ENCODE peak calls at places on chromosomes 7 and 10, in seven cellular contexts. P is ovary, F is AG04449, S is hepatocyte, H is neural progenitor cell, B is activated B cell treated with CpG ODN at 0.5 μM for 24 hours, T is psoas muscle. K is an unnamed sample.
A peak's percentile ranks its signal among the peaks of the same experiment; 100 is the strongest.

GRCh38 chr10:93593254-93593653 is 7.8 kb downstream of the RBP4 start:
- DNase-seq in S (no peak), F (no peak), T (no peak), H (no peak), B (no peak), P (no peak), K (no peak)

GRCh38 chr10:50375051-50375452 is 123.7 kb upstream of the ASAH2 start:
- DNase-seq in T (no peak), P (no peak), F (no peak), H (no peak), S (no peak), B (no peak), K (no peak)

GRCh38 chr10:131983780-131984179 is 2.1 kb upstream of the BNIP3 start:
- DNase-seq in P (no peak), F (peak; percentile 84), H (no peak), B (no peak), S (peak; percentile 57), T (no peak), K (no peak)

GRCh38 chr7:42605381-42605780 is 306.5 kb downstream of the C7orf25 start:
- DNase-seq in H (peak; percentile 15), P (no peak), F (no peak), T (no peak), S (no peak), B (no peak), K (no peak)

GRCh38 chr7:151384776-151385625 is 24.8 kb downstream of the WDR86 start:
- DNase-seq in T (peak; percentile 45), H (no peak), B (peak; percentile 8), P (no peak), F (no peak), S (no peak), K (no peak)

GRCh38 chr7:3195160-3195559 is 105.9 kb upstream of the SDK1 start:
- DNase-seq in S (no peak), T (no peak), B (no peak), P (no peak), F (no peak), H (no peak), K (no peak)

GRCh38 chr10:14358886-14359573 is 28.3 kb upstream of the FRMD4A start:
- DNase-seq in T (no peak), F (no peak), S (no peak), B (no peak), P (no peak), H (no peak), K (peak; percentile 13)

GRCh38 chr10:85100495-85100894 is 772.1 kb downstream of the CCSER2 start:
- DNase-seq in T (no peak), H (no peak), F (no peak), B (no peak), P (no peak), S (no peak), K (no peak)

GRCh38 chr10:33334839-33335549 is 527 bp upstream of the NRP1 start:
- DNase-seq in S (peak; percentile 89), F (no peak), T (peak; percentile 86), P (peak; percentile 82), B (no peak), H (peak; percentile 86), K (peak; percentile 82)

GRCh38 chr10:85612378-85612775 is 754.2 kb downstream of the GRID1 start:
- DNase-seq in S (no peak), P (no peak), T (no peak), F (no peak), B (no peak), H (no peak), K (no peak)

GRCh38 chr10:14839305-14839695 is 1.2 kb downstream of the HSPA14 start:
- DNase-seq in T (no peak), S (peak; percentile 29), B (no peak), F (no peak), H (peak; percentile 18), P (no peak), K (no peak)

GRCh38 chr10:72086466-72087391 is 1.6 kb downstream of the SPOCK2 start:
- DNase-seq in B (peak; percentile 55), T (peak; percentile 67), S (no peak), H (peak; percentile 75), P (no peak), F (no peak), K (no peak)
- TF ChIP-seq CTCF in B (no peak), T (no peak), S (no peak), H (peak; percentile 24), P (no peak), F (no peak), K (no peak)

GRCh38 chr10:123153486-123154091 is 613 bp upstream of the BUB3 start:
- DNase-seq in S (no peak), H (no peak), P (no peak), F (no peak), T (no peak), B (no peak), K (no peak)

GRCh38 chr10:123157210-123157609 is 3.0 kb downstream of the BUB3 start:
- DNase-seq in P (no peak), H (no peak), T (no peak), B (no peak), S (peak; percentile 32), F (no peak), K (no peak)

GRCh38 chr10:123156091-123156490 is 1.9 kb downstream of the BUB3 start:
- DNase-seq in P (no peak), T (no peak), F (no peak), H (no peak), S (no peak), B (no peak), K (no peak)

GRCh38 chr10:123154943-123155505 is 822 bp downstream of the BUB3 start:
- DNase-seq in H (no peak), S (peak; percentile 71), B (peak; percentile 63), F (no peak), P (no peak), T (no peak), K (no peak)

DNA sequence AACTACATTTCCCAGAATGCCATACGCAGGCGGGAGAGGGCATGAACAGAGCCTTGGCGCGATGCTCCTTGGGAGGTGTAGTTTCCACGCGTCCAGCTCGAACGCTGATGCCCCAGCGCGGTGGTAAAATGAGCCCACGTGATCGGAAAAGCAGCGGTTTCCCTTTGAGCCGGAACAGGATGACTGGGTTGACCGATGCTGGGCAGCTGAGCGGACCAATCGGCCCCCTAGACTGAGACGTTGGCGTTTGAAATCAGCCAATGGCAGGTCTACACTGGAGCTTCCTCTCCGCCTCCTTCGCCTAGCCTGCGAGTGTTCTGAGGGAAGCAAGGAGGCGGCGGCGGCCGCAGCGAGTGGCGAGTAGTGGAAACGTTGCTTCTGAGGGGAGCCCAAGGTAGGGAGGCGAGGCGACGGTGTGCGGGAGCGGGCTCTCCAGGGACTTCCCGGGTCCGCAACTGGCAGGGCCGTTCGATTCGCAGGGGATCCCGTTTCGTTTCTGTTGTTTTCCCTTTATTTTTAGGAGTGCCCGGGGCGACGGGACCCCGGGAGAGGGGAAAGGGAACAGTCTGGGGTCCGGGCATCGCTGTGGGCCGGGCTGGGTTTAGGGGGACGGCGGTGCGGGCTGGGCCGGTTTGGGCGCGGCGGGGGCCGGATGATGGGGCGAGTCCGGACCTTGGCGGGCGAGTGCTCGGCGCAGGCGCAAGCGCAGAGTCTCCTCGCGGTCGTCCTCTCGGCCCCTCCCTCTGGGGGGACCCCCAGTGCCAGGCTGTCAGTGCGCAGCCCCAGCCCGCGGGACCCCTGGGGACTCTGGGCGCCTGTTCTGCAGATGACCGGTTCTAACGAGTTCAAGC is at the start of gene BUB3:
- DNase-seq in B (peak; percentile 80), H (peak; percentile 100), F (peak; percentile 96), P (peak; percentile 97), S (peak; percentile 99), T (peak; percentile 99), K (peak; percentile 93)
- TF ChIP-seq CTCF in B (no peak), H (no peak), F (peak; percentile 2), P (no peak), S (no peak), T (peak; percentile 18), K (no peak)

GRCh38 chr7:101306307-101306706 is 15.3 kb downstream of the IFT22 start:
- DNase-seq in T (no peak), S (no peak), P (no peak), F (no peak), H (no peak), B (no peak), K (no peak)

GRCh38 chr7:101303102-101303701 is 18.4 kb downstream of the IFT22 start:
- DNase-seq in T (peak; percentile 53), P (no peak), B (no peak), H (peak; percentile 31), S (peak; percentile 13), F (no peak), K (no peak)

GRCh38 chr7:101302641-101303101 is 18.9 kb downstream of the IFT22 start:
- DNase-seq in B (no peak), T (peak; percentile 41), F (no peak), H (peak; percentile 17), S (peak; percentile 12), P (no peak), K (no peak)

GRCh38 chr7:101308245-101309085 is 13.1 kb downstream of the IFT22 start:
- DNase-seq in B (no peak), T (peak; percentile 63), H (peak; percentile 74), S (peak; percentile 89), F (no peak), P (no peak), K (peak; percentile 66)
- TF ChIP-seq CTCF in B (no peak), T (no peak), H (peak; percentile 22), S (no peak), F (no peak), P (no peak), K (no peak)

GRCh38 chr7:98358706-98359105 is 42.2 kb downstream of the BAIAP2L1 start:
- DNase-seq in S (no peak), F (no peak), H (no peak), B (no peak), P (no peak), T (no peak), K (no peak)

GRCh38 chr7:98362517-98362916 is 38.4 kb downstream of the BAIAP2L1 start:
- DNase-seq in T (no peak), F (no peak), H (no peak), S (no peak), B (no peak), P (no peak), K (no peak)

GRCh38 chr7:98359395-98359794 is 41.5 kb downstream of the BAIAP2L1 start:
- DNase-seq in T (no peak), F (no peak), B (no peak), H (no peak), S (no peak), P (no peak), K (no peak)

GRCh38 chr7:98357751-98358161 is 43.1 kb downstream of the BAIAP2L1 start:
- DNase-seq in H (no peak), F (no peak), P (no peak), S (peak; percentile 30), T (no peak), B (no peak), K (no peak)

DNA sequence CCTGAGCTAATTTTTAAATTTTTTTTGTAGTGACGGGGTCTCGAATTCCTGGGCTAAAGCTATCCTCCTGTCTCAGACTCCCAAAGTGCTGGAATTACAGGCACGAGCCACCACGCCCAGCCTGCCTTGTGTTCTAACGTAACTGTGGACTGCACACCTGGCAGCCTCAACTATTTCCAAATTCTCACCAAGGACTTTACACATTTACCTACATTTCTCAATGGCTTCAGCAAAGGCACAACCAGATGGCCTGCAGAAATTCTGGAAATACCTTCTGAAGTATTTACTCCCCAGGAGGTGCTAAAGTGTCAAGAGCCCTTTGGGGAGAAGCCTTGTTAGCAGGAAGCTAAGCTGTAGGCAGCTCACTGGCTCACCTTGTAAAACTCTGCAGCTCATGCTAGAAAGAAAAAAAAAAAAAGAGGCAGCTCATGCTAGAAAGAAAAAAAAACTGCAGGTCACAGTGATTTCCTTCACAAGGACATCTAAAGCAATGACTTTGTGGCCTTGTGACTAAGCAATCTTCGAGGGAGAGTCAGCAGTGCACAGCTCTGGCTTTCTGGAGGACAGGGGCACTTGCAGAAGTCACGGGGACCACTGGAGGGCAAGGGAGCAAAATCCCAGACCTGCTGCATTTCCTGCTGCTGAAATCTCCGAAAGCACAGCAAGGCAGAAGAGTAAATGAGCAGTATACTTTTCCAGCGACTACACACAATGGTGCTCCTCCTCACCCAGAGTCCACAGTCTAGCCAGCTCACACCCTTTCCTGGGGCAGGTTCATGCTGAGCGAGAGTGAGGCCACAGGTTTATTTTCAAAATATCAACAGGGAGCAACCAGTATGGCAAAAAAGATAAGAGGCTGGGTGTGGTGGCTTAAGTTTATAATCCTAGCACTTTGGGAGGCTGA is 40.4 kb downstream of the BAIAP2L1 start:
- DNase-seq in H (peak; percentile 22), F (no peak), T (no peak), P (no peak), B (no peak), S (peak; percentile 77), K (no peak)
- TF ChIP-seq CTCF in H (no peak), F (no peak), T (no peak), P (no peak), B (no peak), S (peak; percentile 5), K (no peak)